ENCODE peak calls at places on chromosomes 12 and 14, in eight cellular contexts. D is Panc1, S is cardiac muscle cell, J is GM06990, Z is HFFc6, G is activated B cell treated with CpG ODN at 0.5 μM for 24 hours, L is psoas muscle, T is endothelial cell. X is an unnamed sample.

GRCh38 chr12:100798799-100799198 is 4.2 kb downstream of the ANO4 start:
- DNase-seq in Z (no peak), G (no peak), L (no peak), J (no peak), D (no peak), S (no peak), T (no peak), X (no peak)

GRCh38 chr12:127230843-127231260 is 1036.1 kb upstream of the TMEM132C start:
- DNase-seq in L (peak), G (no peak), Z (peak), D (peak), S (no peak), J (no peak), T (no peak), X (no peak)

GRCh38 chr12:21330682-21331253 is 3.9 kb downstream of the SLCO1A2 start:
- DNase-seq in J (no peak), G (no peak), T (no peak), S (no peak), D (no peak), L (no peak), Z (peak), X (no peak)

GRCh38 chr14:39368261-39368959 is 63.8 kb downstream of the FBXO33 start:
- DNase-seq in D (no peak), J (no peak), L (no peak), Z (peak), G (no peak), S (peak), T (peak), X (no peak)

GRCh38 chr12:108620236-108620879 is 13.3 kb downstream of the SELPLG start:
- DNase-seq in G (no peak), J (no peak), T (no peak), S (no peak), Z (no peak), L (no peak), D (no peak), X (no peak)

GRCh38 chr14:91229743-91230200 is 14.7 kb downstream of the GPR68 start:
- DNase-seq in T (no peak), L (no peak), Z (peak), D (no peak), S (no peak), G (no peak), J (peak), X (peak)

GRCh38 chr12:105561981-105562726 is 231.7 kb downstream of the C12orf75 start:
- DNase-seq in G (no peak), L (peak), D (peak), Z (peak), S (peak), T (no peak), J (no peak), X (no peak)

GRCh38 chr12:16763901-16764300 is 157.9 kb upstream of the LMO3 start:
- DNase-seq in L (no peak), T (no peak), D (no peak), S (no peak), G (no peak), J (no peak), Z (no peak), X (no peak)

GRCh38 chr12:43653289-43653915 is 101.4 kb upstream of the ADAMTS20 start:
- DNase-seq in J (no peak), T (no peak), Z (no peak), L (no peak), S (no peak), D (no peak), G (no peak), X (no peak)

GRCh38 chr14:103828315-103828967 is 18.9 kb downstream of the PPP1R13B start:
- DNase-seq in J (no peak), S (no peak), Z (no peak), T (no peak), L (peak), D (no peak), G (no peak), X (no peak)

GRCh38 chr12:73833746-73834145 is 703.9 kb upstream of the ATXN7L3B start:
- DNase-seq in J (no peak), S (no peak), G (no peak), Z (no peak), T (no peak), D (no peak), L (no peak), X (no peak)

GRCh38 chr14:91227183-91227628 is 17.3 kb downstream of the GPR68 start:
- DNase-seq in S (no peak), T (no peak), J (no peak), L (no peak), G (no peak), D (no peak), Z (no peak), X (no peak)

GRCh38 chr14:68787235-68787727 is 5.6 kb downstream of the ZFP36L1 start:
- DNase-seq in L (no peak), T (no peak), Z (no peak), S (no peak), D (no peak), J (no peak), G (no peak), X (no peak)

GRCh38 chr14:20455355-20456300 is 602 bp downstream of the APEX1 start:
- DNase-seq in S (peak), T (no peak), G (no peak), L (peak), D (no peak), J (no peak), Z (peak), X (no peak)

GRCh38 chr12:450438-450837 is 9.3 kb upstream of the B4GALNT3 start:
- DNase-seq in S (peak), J (no peak), D (no peak), T (no peak), L (no peak), Z (no peak), G (no peak), X (no peak)

GRCh38 chr12:50661300-50662120 is 102.4 kb upstream of the ATF1 start:
- DNase-seq in S (peak), L (no peak), G (no peak), J (peak), Z (no peak), D (no peak), T (no peak), X (no peak)

GRCh38 chr12:112170376-112170775 is 45.0 kb downstream of the TRAFD1 start:
- DNase-seq in D (no peak), G (no peak), J (no peak), Z (peak), L (no peak), T (peak), S (no peak), X (no peak)

GRCh38 chr12:3658327-3659163 is 94.4 kb downstream of the CRACR2A start:
- DNase-seq in T (peak), G (no peak), J (no peak), S (peak), D (no peak), Z (peak), L (no peak), X (no peak)

GRCh38 chr14:36207500-36207899 is 31.0 kb upstream of the PTCSC3 start:
- DNase-seq in L (no peak), D (no peak), Z (no peak), T (no peak), G (no peak), J (no peak), S (peak), X (no peak)

GRCh38 chr12:48159976-48160525 is 2.7 kb upstream of the ASB8 start:
- DNase-seq in G (no peak), Z (no peak), J (no peak), S (no peak), L (no peak), T (no peak), D (no peak), X (no peak)

GRCh38 chr12:4169959-4170358 is 103.6 kb upstream of the CCND2 start:
- DNase-seq in J (no peak), D (no peak), Z (no peak), L (no peak), G (no peak), T (no peak), S (no peak), X (no peak)

GRCh38 chr12:124523071-124523470 is 44.3 kb downstream of the NCOR2 start:
- DNase-seq in T (no peak), S (no peak), D (no peak), L (peak), G (no peak), Z (no peak), J (no peak), X (no peak)

GRCh38 chr12:89390802-89391673 is 38.7 kb upstream of the DUSP6 start:
- DNase-seq in L (no peak), T (no peak), S (no peak), D (peak), Z (peak), J (no peak), G (no peak), X (no peak)

GRCh38 chr12:128905003-128905544 is 51.8 kb downstream of the GLT1D1 start:
- DNase-seq in T (no peak), G (no peak), J (no peak), D (peak), Z (no peak), L (no peak), S (no peak), X (no peak)

GRCh38 chr12:130367523-130367922 is 29.8 kb downstream of the PIWIL1 start:
- DNase-seq in Z (no peak), T (no peak), J (no peak), D (no peak), L (no peak), G (no peak), S (no peak), X (no peak)

GRCh38 chr14:98444077-98444476 is 827.9 kb downstream of the BCL11B start:
- DNase-seq in Z (no peak), G (no peak), J (no peak), D (no peak), T (no peak), L (no peak), S (no peak), X (no peak)

GRCh38 chr12:91349451-91349850 is 166.8 kb upstream of the DCN start:
- DNase-seq in J (no peak), T (no peak), L (no peak), G (no peak), D (no peak), Z (no peak), S (no peak), X (no peak)

GRCh38 chr12:21451529-21451928 is 14.1 kb downstream of the PYROXD1 start:
- DNase-seq in L (no peak), D (no peak), G (no peak), S (no peak), T (no peak), Z (peak), J (no peak), X (no peak)

GRCh38 chr14:86153480-86153879 is 623.5 kb downstream of the FLRT2 start:
- DNase-seq in G (no peak), L (no peak), Z (no peak), T (no peak), S (no peak), D (no peak), J (no peak), X (no peak)

GRCh38 chr12:14811486-14811885 is 2.5 kb downstream of the SMCO3 start:
- DNase-seq in Z (no peak), T (no peak), J (no peak), G (no peak), S (no peak), L (no peak), D (no peak), X (no peak)

GRCh38 chr12:26122681-26123481 is 2.0 kb downstream of the BHLHE41 start:
- DNase-seq in Z (peak), D (peak), J (peak), T (peak), S (peak), G (no peak), L (peak), X (peak)

GRCh38 chr12:24596768-24597388 is 352.0 kb downstream of the BCAT1 start:
- DNase-seq in G (no peak), T (no peak), D (peak), Z (peak), L (no peak), J (no peak), S (peak), X (no peak)

GRCh38 chr12:32714772-32715171 is 35.7 kb downstream of the DNM1L start:
- DNase-seq in D (no peak), T (no peak), G (no peak), S (no peak), L (no peak), J (no peak), Z (no peak), X (no peak)

DNA sequence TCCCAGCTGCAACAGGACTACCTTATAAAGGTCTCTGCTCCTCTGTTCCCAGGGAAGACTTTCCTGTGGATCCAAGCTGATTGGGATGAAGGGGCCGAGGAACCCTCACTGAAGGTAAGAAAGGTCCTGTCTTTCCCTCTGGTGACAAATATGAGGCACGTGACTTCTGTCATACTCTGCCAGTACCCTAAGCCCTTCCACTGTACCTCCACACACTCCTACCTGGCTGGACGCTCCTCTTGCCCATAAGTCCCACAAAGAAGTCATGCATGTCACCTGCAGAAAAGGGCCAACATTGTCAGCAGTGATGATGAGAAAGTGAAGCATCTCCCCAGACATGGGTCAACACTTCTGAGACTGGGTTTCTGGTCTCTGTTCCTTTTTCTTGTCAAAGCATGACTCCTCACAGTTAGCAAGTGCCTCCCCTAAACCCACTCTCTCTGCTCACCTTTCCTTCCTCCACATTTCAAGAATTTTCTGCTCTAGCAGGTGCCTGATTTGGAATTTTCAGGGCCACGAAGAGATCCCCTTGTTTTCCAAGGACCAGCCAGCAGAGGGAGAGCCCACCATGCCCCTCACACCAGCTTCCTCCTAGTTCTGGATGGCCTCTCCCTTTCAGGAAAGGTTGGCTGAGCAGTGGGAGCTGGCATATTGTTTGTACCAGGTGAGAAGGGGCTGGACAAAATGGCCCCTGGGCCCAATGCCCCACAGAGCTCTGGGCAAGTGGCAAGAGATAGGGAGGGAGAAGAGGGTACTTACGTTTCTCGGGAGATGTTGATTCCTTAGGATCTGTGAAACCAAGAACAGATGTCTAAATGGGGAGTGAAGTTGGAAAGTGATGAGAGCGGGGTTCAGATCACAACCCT is 3.5 kb downstream of the TAC3 start:
- DNase-seq in L (no peak), S (no peak), J (peak), G (no peak), T (no peak), Z (no peak), D (no peak), X (no peak)
- TF ChIP-seq CTCF in L (no peak), S (no peak), J (peak), G (no peak), T (no peak), Z (peak), D (no peak), X (no peak)

DNA sequence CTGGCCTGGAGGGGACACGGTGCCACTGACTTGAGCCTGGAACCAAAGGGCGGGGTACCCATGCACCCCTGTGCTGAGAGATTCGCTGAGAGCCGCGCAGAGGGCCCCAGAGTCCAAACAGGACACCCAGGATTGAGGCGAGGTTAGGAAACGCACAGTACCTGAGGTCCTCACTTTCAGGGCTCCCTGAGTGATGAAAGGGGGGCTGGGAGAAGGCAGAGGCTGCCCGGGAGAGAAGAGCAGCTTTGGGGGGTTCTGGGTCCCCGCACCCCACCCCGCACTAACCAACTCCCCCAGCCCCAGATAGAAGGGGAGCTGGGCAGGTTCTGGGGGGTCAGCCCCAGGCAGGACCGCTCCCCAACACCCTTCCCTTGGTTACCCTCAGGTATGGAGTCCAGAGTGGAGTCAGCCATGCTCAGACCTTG is 14.5 kb upstream of the ANKRD9 start:
- DNase-seq in J (no peak), T (no peak), D (no peak), S (no peak), G (no peak), Z (no peak), L (no peak), X (no peak)
- TF ChIP-seq CTCF in J (no peak), T (no peak), D (no peak), S (no peak), G (no peak), Z (no peak), L (no peak), X (no peak)

GRCh38 chr14:57319636-57320035 is 50.9 kb downstream of the AP5M1 start:
- DNase-seq in G (no peak), Z (no peak), S (peak), J (no peak), T (no peak), L (no peak), D (no peak), X (no peak)
- TF ChIP-seq CTCF in G (no peak), Z (no peak), S (no peak), J (no peak), T (no peak), L (no peak), D (no peak), X (no peak)

DNA sequence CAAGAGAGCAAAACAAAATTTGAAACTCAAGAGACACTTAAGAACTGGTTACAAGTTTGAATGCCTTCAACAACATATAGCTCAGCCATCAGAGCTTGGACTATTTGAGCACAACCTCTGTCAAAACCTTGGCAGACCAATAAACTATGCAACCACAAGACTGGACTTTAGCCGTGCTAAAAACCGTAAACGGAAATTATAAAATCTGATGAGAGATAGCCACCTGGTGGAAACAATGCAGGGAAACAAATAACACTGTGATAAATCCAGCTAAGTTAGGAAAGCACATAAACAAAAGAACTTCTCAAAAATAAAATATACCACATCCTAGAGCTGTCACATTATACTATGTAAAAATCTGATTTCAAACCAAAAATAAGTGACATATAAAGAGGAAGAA is 1074.2 kb upstream of the NOVA1 start:
- DNase-seq in Z (no peak), L (no peak), D (no peak), G (no peak), T (no peak), S (no peak), J (no peak), X (no peak)
- TF ChIP-seq CTCF in Z (peak), L (no peak), D (no peak), G (no peak), T (no peak), S (no peak), J (no peak), X (no peak)

GRCh38 chr14:95875831-95876768 is 532 bp upstream of the TUNAR start:
- DNase-seq in T (peak), Z (no peak), G (peak), D (no peak), S (peak), J (no peak), L (no peak), X (no peak)

GRCh38 chr14:95871531-95871930 is 5.1 kb upstream of the TUNAR start:
- DNase-seq in Z (no peak), T (no peak), L (no peak), G (no peak), S (peak), D (no peak), J (no peak), X (no peak)

GRCh38 chr14:95872777-95873176 is 3.9 kb upstream of the TUNAR start:
- DNase-seq in S (no peak), Z (no peak), D (no peak), L (no peak), G (no peak), J (no peak), T (no peak), X (no peak)

GRCh38 chr14:95877633-95878032 is 1.0 kb downstream of the TUNAR start:
- DNase-seq in T (no peak), G (no peak), S (no peak), D (no peak), L (no peak), J (no peak), Z (no peak), X (no peak)

DNA sequence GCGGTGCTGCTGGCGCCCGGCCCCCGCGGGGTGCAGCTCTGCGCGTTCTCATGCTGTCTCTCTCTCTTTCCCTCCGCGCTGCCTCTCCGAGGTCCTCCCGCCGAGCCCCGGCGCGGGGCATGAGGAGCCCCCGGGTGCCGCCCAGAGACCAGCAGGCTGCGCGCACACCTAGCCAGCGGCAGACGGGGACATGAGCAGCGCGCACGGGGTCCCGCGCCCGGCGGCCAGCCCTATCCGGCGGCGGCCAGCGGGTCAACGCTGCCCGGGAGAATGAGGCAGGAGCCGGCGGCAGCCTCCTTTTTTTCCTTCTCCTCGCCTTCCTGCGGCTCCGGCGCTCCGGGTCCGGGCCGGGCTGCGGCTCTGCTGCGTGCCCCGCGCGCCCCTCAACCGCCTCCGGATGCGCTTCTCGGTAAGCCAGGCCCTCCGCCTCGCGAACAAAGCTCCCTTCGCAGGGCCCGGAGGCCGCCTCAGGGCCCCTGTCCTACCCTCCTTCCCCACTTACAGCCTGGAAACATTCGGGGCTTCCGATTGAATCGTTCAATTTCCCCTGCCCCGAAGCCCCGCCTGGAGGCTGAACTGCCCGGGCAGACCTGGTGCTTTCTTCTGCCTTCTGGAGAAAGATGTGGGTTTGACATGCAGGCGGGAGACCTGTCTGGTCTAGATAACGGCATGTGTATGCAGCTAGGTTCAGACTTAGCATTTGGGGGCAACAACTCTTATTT is at the start of gene TUNAR:
- DNase-seq in D (no peak), T (peak), G (no peak), Z (no peak), L (no peak), J (no peak), S (peak), X (no peak)
- TF ChIP-seq CTCF in D (no peak), T (peak), G (no peak), Z (no peak), L (no peak), J (no peak), S (no peak), X (no peak)